ENCODE peak calls at places on chromosomes 3 and 15, in ten cellular contexts. V is mucosa of descending colon; R is endothelial cell of umbilical vein; E is gastrocnemius medialis; Y is upper lobe of right lung; S is kidney; I is psoas muscle; M is effector memory CD4-positive, alpha-beta T cell; T is lower lobe of right lung; O is endodermal cell. J is an unnamed sample.

GRCh38 chr3:23739536-23739935 is 66.2 kb upstream of the UBE2E1 start:
- DNase-seq in E (no peak), M (no peak), V (no peak), Y (no peak), O (no peak), I (no peak), R (peak; percentile 41), T (no peak), S (no peak), J (no peak)

GRCh38 chr3:124610130-124610529 is 120.1 kb upstream of the UMPS start:
- DNase-seq in I (no peak), E (no peak), S (no peak), Y (no peak), T (no peak), R (no peak), V (no peak), O (no peak), M (no peak), J (no peak)

GRCh38 chr3:113055201-113055600 is 64.4 kb downstream of the GTPBP8 start:
- DNase-seq in Y (no peak), T (no peak), E (no peak), R (no peak), M (no peak), I (no peak), S (no peak), V (no peak), O (no peak), J (no peak)

GRCh38 chr3:81443948-81444347 is 317.5 kb downstream of the GBE1 start:
- DNase-seq in V (no peak), O (no peak), Y (no peak), E (no peak), S (no peak), M (no peak), R (no peak), I (no peak), T (no peak), J (no peak)

GRCh38 chr3:167837430-167837829 is 101.9 kb downstream of the SERPINI1 start:
- DNase-seq in V (no peak), T (no peak), I (no peak), S (no peak), O (no peak), R (no peak), M (no peak), E (no peak), Y (no peak), J (no peak)

GRCh38 chr3:111884411-111885018 is 25.4 kb downstream of the PHLDB2 start:
- DNase-seq in V (no peak), I (no peak), T (no peak), O (no peak), M (no peak), R (no peak), E (no peak), Y (no peak), S (no peak), J (no peak)

GRCh38 chr3:187777331-187778046 is 32.2 kb upstream of the BCL6 start:
- DNase-seq in V (no peak), R (peak; percentile 6), T (no peak), O (no peak), Y (no peak), I (no peak), M (peak; percentile 30), S (no peak), E (no peak), J (no peak)

GRCh38 chr3:42572278-42572677 is 9.5 kb downstream of the SEC22C start:
- DNase-seq in I (no peak), O (peak; percentile 92), S (no peak), T (no peak), E (no peak), M (no peak), R (peak; percentile 49), Y (no peak), V (no peak), J (no peak)

GRCh38 chr3:37183976-37184375 is 9.6 kb upstream of the LRRFIP2 start:
- DNase-seq in Y (no peak), I (no peak), V (no peak), E (no peak), S (no peak), R (no peak), O (no peak), M (no peak), T (no peak), J (peak; percentile 42)

GRCh38 chr3:127588675-127589577 is 1.6 kb downstream of the TPRA1 start:
- DNase-seq in V (no peak), Y (no peak), E (no peak), T (no peak), M (no peak), I (no peak), S (no peak), O (peak; percentile 64), R (peak; percentile 13), J (no peak)

GRCh38 chr3:122758877-122759670 is 34.6 kb downstream of the HSPBAP1 start:
- DNase-seq in T (no peak), V (no peak), M (no peak), Y (no peak), I (no peak), O (no peak), R (peak; percentile 31), S (no peak), E (no peak), J (no peak)

GRCh38 chr3:154018100-154018696 is 103.0 kb upstream of the ARHGEF26 start:
- DNase-seq in S (no peak), O (peak; percentile 90), I (no peak), R (peak; percentile 23), M (no peak), T (no peak), V (peak; percentile 18), E (no peak), Y (no peak), J (no peak)

GRCh38 chr15:25378501-25378901 is 60.3 kb downstream of the UBE3A start:
- DNase-seq in Y (no peak), M (no peak), R (no peak), S (no peak), I (no peak), V (no peak), O (no peak), E (no peak), T (no peak), J (no peak)

GRCh38 chr3:27943106-27943505 is 221.0 kb upstream of the EOMES start:
- DNase-seq in M (no peak), E (no peak), O (peak; percentile 83), Y (no peak), R (no peak), V (no peak), T (no peak), S (no peak), I (no peak), J (no peak)

GRCh38 chr3:197001106-197001971 is 28.3 kb downstream of the MELTF start:
- DNase-seq in Y (no peak), E (no peak), T (no peak), R (no peak), V (peak; percentile 27), M (no peak), I (peak; percentile 48), O (no peak), S (peak; percentile 57), J (no peak)
- H3K4me3 ChIP-seq in Y (peak overlapping the region; percentile 68), E (no peak overlapping the region), T (peak overlapping the region; percentile 68), R (no peak overlapping the region), V (no peak overlapping the region), M (no peak overlapping the region), I (no peak overlapping the region), O (no peak overlapping the region), S (peak overlapping the region; percentile 59), J (peak overlapping the region; percentile 69)

GRCh38 chr3:32293908-32294307 is 55.4 kb downstream of the CMTM8 start:
- DNase-seq in V (no peak), S (no peak), M (no peak), Y (no peak), O (no peak), I (no peak), T (no peak), R (no peak), E (no peak), J (no peak)

GRCh38 chr3:32292085-32292796 is 53.8 kb downstream of the CMTM8 start:
- DNase-seq in R (no peak), M (no peak), I (no peak), O (peak; percentile 8), Y (no peak), E (no peak), V (no peak), S (no peak), T (no peak), J (no peak)

GRCh38 chr3:32301426-32301825 is 62.9 kb downstream of the CMTM8 start:
- DNase-seq in S (no peak), I (no peak), M (no peak), R (no peak), E (no peak), T (no peak), V (no peak), Y (no peak), O (no peak), J (no peak)

GRCh38 chr3:32297366-32297765 is 58.9 kb downstream of the CMTM8 start:
- DNase-seq in I (no peak), M (peak; percentile 66), T (no peak), V (no peak), Y (no peak), R (no peak), S (no peak), O (no peak), E (no peak), J (no peak)

GRCh38 chr3:32296251-32297204 is 58.0 kb downstream of the CMTM8 start:
- DNase-seq in O (peak; percentile 87), V (peak; percentile 56), S (no peak), T (peak; percentile 69), I (peak; percentile 55), Y (no peak), E (peak; percentile 28), M (peak; percentile 46), R (peak; percentile 68), J (peak; percentile 67)
- H3K36me3 ChIP-seq in O (no peaks in the 10 kb centered on the region), V (no peaks in the 10 kb centered on the region), S (no peaks in the 10 kb centered on the region), T (no peaks in the 10 kb centered on the region), I (no peaks in the 10 kb centered on the region), Y (no peaks in the 10 kb centered on the region), E (no peaks in the 10 kb centered on the region), M (no peaks in the 10 kb centered on the region), R (no peaks in the 10 kb centered on the region), J (no peaks in the 10 kb centered on the region)

GRCh38 chr3:59192473-59192872 is 142.6 kb upstream of the CFAP20DC start:
- DNase-seq in T (no peak), S (no peak), M (no peak), I (no peak), R (no peak), O (no peak), V (no peak), Y (no peak), E (no peak), J (no peak)
- H3K4me1 ChIP-seq in T (no peaks in the 10 kb centered on the region), S (no peaks in the 10 kb centered on the region), M (no peaks in the 10 kb centered on the region), I (no peaks in the 10 kb centered on the region), R (no peaks in the 10 kb centered on the region), O (peaks cover 13% of the 10 kb centered on the region), V (no peaks in the 10 kb centered on the region), Y (no peaks in the 10 kb centered on the region), E (no peaks in the 10 kb centered on the region), J (no peaks in the 10 kb centered on the region)

DNA sequence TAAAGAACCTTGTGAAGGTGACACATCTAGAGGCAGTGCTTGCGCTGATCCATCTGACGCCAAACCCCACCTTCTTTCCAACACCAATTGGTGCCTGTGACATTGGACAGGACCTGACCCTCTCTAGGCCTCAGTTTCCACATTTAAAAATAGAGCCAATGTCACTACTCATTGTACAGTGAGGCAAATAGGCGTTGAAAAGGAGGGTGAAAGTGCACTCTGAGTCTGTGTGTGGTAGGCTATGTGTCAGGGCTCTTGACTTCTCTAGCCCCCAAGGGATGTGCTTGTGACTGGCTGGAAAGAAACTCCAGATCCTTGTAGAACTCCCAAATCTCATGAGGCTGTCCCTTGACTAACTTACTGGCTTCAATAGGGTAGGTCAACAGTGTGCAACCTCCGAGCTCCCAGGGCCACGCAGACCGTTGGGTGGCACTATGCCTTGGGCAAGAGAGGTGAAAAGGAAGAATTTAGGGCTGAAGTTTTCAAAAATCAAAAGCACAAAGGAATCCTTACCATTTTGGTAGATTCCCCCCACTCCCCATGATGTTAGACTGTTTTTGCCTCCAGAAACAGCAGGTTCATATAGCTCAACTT is 723 bp upstream of the FAM219B start:
- DNase-seq in S (no peak), R (no peak), M (no peak), E (peak; percentile 48), V (peak; percentile 43), O (no peak), I (no peak), T (no peak), Y (no peak), J (no peak)
- H3K4me3 ChIP-seq in S (peak overlapping the region; percentile 96), R (peak overlapping the region; percentile 38), M (peak overlapping the region; percentile 96), E (peak overlapping the region; percentile 90), V (peak overlapping the region; percentile 88), O (peak overlapping the region; percentile 87), I (peak overlapping the region; percentile 83), T (peak overlapping the region; percentile 98), Y (peak overlapping the region; percentile 91), J (peak overlapping the region; percentile 94)

J was measured in tibial artery.